ENCODE peak calls at places on chromosomes 4 and X, in nine cellular contexts. One of them, this sample, is unnamed.

GRCh38 chr4:40214661-40215418 is 18.0 kb downstream of the RHOH start:
- DNase-seq in H9: no peak
- DNase-seq in Calu3: no peak
- DNase-seq in mesothelial cell of epicardium: no peak
- DNase-seq in suprapubic skin: no peak
- DNase-seq in fibroblast of mammary gland: no peak
- DNase-seq in esophagus squamous epithelium: no peak
- DNase-seq in psoas muscle: no peak
- DNase-seq in endothelial cell: no peak
- DNase-seq in this sample: no peak

GRCh38 chr4:69991016-69991415 is 4.8 kb upstream of the STATH start:
- DNase-seq in Calu3: no peak
- DNase-seq in esophagus squamous epithelium: no peak
- DNase-seq in suprapubic skin: no peak
- DNase-seq in fibroblast of mammary gland: no peak
- DNase-seq in psoas muscle: no peak
- DNase-seq in endothelial cell: no peak
- DNase-seq in mesothelial cell of epicardium: no peak
- DNase-seq in H9: no peak
- DNase-seq in this sample: no peak

GRCh38 chrX:71543316-71543715 is 10.4 kb downstream of the OGT start:
- DNase-seq in mesothelial cell of epicardium: no peak
- DNase-seq in psoas muscle: no peak
- DNase-seq in Calu3: no peak
- DNase-seq in endothelial cell: no peak
- DNase-seq in H9: no peak
- DNase-seq in fibroblast of mammary gland: peak
- DNase-seq in esophagus squamous epithelium: no peak
- DNase-seq in suprapubic skin: no peak
- DNase-seq in this sample: no peak

GRCh38 chr4:111066887-111067286 is 444.0 kb upstream of the PITX2 start:
- DNase-seq in Calu3: no peak
- DNase-seq in psoas muscle: no peak
- DNase-seq in suprapubic skin: no peak
- DNase-seq in endothelial cell: no peak
- DNase-seq in esophagus squamous epithelium: no peak
- DNase-seq in H9: no peak
- DNase-seq in fibroblast of mammary gland: peak
- DNase-seq in mesothelial cell of epicardium: no peak
- DNase-seq in this sample: no peak

GRCh38 chrX:36019164-36019563 is 99.6 kb downstream of the CFAP47 start:
- DNase-seq in suprapubic skin: no peak
- DNase-seq in Calu3: no peak
- DNase-seq in mesothelial cell of epicardium: no peak
- DNase-seq in H9: no peak
- DNase-seq in esophagus squamous epithelium: no peak
- DNase-seq in psoas muscle: no peak
- DNase-seq in fibroblast of mammary gland: no peak
- DNase-seq in endothelial cell: no peak
- DNase-seq in this sample: no peak

GRCh38 chrX:103817502-103817901 is 14.6 kb downstream of the RAB9B start:
- DNase-seq in suprapubic skin: no peak
- DNase-seq in fibroblast of mammary gland: peak
- DNase-seq in Calu3: peak
- DNase-seq in esophagus squamous epithelium: no peak
- DNase-seq in mesothelial cell of epicardium: no peak
- DNase-seq in H9: no peak
- DNase-seq in endothelial cell: peak
- DNase-seq in psoas muscle: no peak
- DNase-seq in this sample: no peak

GRCh38 chr4:123250843-123251242 is 145.8 kb upstream of the SPRY1 start:
- DNase-seq in fibroblast of mammary gland: peak
- DNase-seq in Calu3: no peak
- DNase-seq in H9: no peak
- DNase-seq in psoas muscle: no peak
- DNase-seq in mesothelial cell of epicardium: no peak
- DNase-seq in esophagus squamous epithelium: no peak
- DNase-seq in suprapubic skin: no peak
- DNase-seq in endothelial cell: no peak
- DNase-seq in this sample: no peak

GRCh38 chr4:163548481-163549243 is 54.2 kb downstream of the TMA16 start:
- DNase-seq in endothelial cell: peak
- DNase-seq in H9: no peak
- DNase-seq in suprapubic skin: no peak
- DNase-seq in mesothelial cell of epicardium: no peak
- DNase-seq in Calu3: peak
- DNase-seq in psoas muscle: peak
- DNase-seq in fibroblast of mammary gland: peak
- DNase-seq in esophagus squamous epithelium: no peak
- DNase-seq in this sample: no peak

GRCh38 chr4:186168750-186169149 is 22.6 kb upstream of the CYP4V2 start:
- DNase-seq in H9: no peak
- DNase-seq in esophagus squamous epithelium: no peak
- DNase-seq in Calu3: no peak
- DNase-seq in fibroblast of mammary gland: no peak
- DNase-seq in endothelial cell: no peak
- DNase-seq in suprapubic skin: no peak
- DNase-seq in psoas muscle: no peak
- DNase-seq in mesothelial cell of epicardium: no peak
- DNase-seq in this sample: no peak

GRCh38 chr4:108931926-108932325 is 169.1 kb upstream of the ETNPPL start:
- DNase-seq in endothelial cell: no peak
- DNase-seq in psoas muscle: no peak
- DNase-seq in Calu3: no peak
- DNase-seq in H9: no peak
- DNase-seq in esophagus squamous epithelium: no peak
- DNase-seq in fibroblast of mammary gland: no peak
- DNase-seq in suprapubic skin: no peak
- DNase-seq in mesothelial cell of epicardium: no peak
- DNase-seq in this sample: no peak

GRCh38 chr4:2753444-2753843 is 2.7 kb downstream of the TNIP2 start:
- DNase-seq in endothelial cell: no peak
- DNase-seq in suprapubic skin: no peak
- DNase-seq in Calu3: no peak
- DNase-seq in esophagus squamous epithelium: no peak
- DNase-seq in H9: no peak
- DNase-seq in mesothelial cell of epicardium: no peak
- DNase-seq in psoas muscle: peak
- DNase-seq in fibroblast of mammary gland: no peak
- DNase-seq in this sample: no peak

GRCh38 chrX:107628662-107629532 is 587 bp downstream of the PRPS1 start:
- DNase-seq in endothelial cell: peak
- DNase-seq in mesothelial cell of epicardium: no peak
- DNase-seq in suprapubic skin: peak
- DNase-seq in H9: peak
- DNase-seq in esophagus squamous epithelium: no peak
- DNase-seq in Calu3: peak
- DNase-seq in fibroblast of mammary gland: peak
- DNase-seq in psoas muscle: peak
- DNase-seq in this sample: no peak

GRCh38 chr4:20251796-20252655 is at the start of gene SLIT2:
- DNase-seq in Calu3: peak
- DNase-seq in suprapubic skin: peak
- DNase-seq in psoas muscle: peak
- DNase-seq in esophagus squamous epithelium: no peak
- DNase-seq in endothelial cell: peak
- DNase-seq in fibroblast of mammary gland: peak
- DNase-seq in H9: peak
- DNase-seq in mesothelial cell of epicardium: peak
- DNase-seq in this sample: peak

GRCh38 chrX:38379088-38379487 is 26.7 kb downstream of the OTC start:
- DNase-seq in suprapubic skin: no peak
- DNase-seq in H9: no peak
- DNase-seq in psoas muscle: no peak
- DNase-seq in esophagus squamous epithelium: no peak
- DNase-seq in endothelial cell: no peak
- DNase-seq in Calu3: no peak
- DNase-seq in fibroblast of mammary gland: no peak
- DNase-seq in mesothelial cell of epicardium: no peak
- DNase-seq in this sample: no peak

GRCh38 chr4:117400039-117400835 is 314.9 kb upstream of the TRAM1L1 start:
- DNase-seq in Calu3: no peak
- DNase-seq in suprapubic skin: no peak
- DNase-seq in esophagus squamous epithelium: no peak
- DNase-seq in H9: no peak
- DNase-seq in fibroblast of mammary gland: peak
- DNase-seq in mesothelial cell of epicardium: no peak
- DNase-seq in psoas muscle: no peak
- DNase-seq in endothelial cell: no peak
- DNase-seq in this sample: no peak

GRCh38 chr4:96677499-96677898 is 837.6 kb downstream of the PDHA2 start:
- DNase-seq in fibroblast of mammary gland: no peak
- DNase-seq in Calu3: no peak
- DNase-seq in esophagus squamous epithelium: no peak
- DNase-seq in endothelial cell: no peak
- DNase-seq in mesothelial cell of epicardium: no peak
- DNase-seq in H9: no peak
- DNase-seq in suprapubic skin: no peak
- DNase-seq in psoas muscle: no peak
- DNase-seq in this sample: no peak

GRCh38 chr4:100511906-100512305 is 5.9 kb downstream of the EMCN start:
- DNase-seq in fibroblast of mammary gland: no peak
- DNase-seq in suprapubic skin: no peak
- DNase-seq in mesothelial cell of epicardium: no peak
- DNase-seq in psoas muscle: no peak
- DNase-seq in esophagus squamous epithelium: no peak
- DNase-seq in endothelial cell: peak
- DNase-seq in Calu3: no peak
- DNase-seq in H9: no peak
- DNase-seq in this sample: no peak

GRCh38 chr4:87375719-87376291 is 15.2 kb downstream of the HSD17B11 start:
- DNase-seq in esophagus squamous epithelium: no peak
- DNase-seq in fibroblast of mammary gland: peak
- DNase-seq in mesothelial cell of epicardium: no peak
- DNase-seq in suprapubic skin: no peak
- DNase-seq in psoas muscle: no peak
- DNase-seq in H9: no peak
- DNase-seq in endothelial cell: no peak
- DNase-seq in Calu3: no peak
- DNase-seq in this sample: no peak

GRCh38 chr4:98573791-98574190 is 84.6 kb downstream of the TSPAN5 start:
- DNase-seq in esophagus squamous epithelium: no peak
- DNase-seq in suprapubic skin: no peak
- DNase-seq in H9: no peak
- DNase-seq in fibroblast of mammary gland: no peak
- DNase-seq in endothelial cell: no peak
- DNase-seq in psoas muscle: no peak
- DNase-seq in mesothelial cell of epicardium: no peak
- DNase-seq in Calu3: peak
- DNase-seq in this sample: no peak

GRCh38 chr4:3215733-3216132 is 33.2 kb upstream of the MSANTD1 start:
- DNase-seq in endothelial cell: no peak
- DNase-seq in Calu3: no peak
- DNase-seq in psoas muscle: peak
- DNase-seq in mesothelial cell of epicardium: no peak
- DNase-seq in suprapubic skin: peak
- DNase-seq in fibroblast of mammary gland: no peak
- DNase-seq in esophagus squamous epithelium: no peak
- DNase-seq in H9: no peak
- DNase-seq in this sample: no peak

DNA sequence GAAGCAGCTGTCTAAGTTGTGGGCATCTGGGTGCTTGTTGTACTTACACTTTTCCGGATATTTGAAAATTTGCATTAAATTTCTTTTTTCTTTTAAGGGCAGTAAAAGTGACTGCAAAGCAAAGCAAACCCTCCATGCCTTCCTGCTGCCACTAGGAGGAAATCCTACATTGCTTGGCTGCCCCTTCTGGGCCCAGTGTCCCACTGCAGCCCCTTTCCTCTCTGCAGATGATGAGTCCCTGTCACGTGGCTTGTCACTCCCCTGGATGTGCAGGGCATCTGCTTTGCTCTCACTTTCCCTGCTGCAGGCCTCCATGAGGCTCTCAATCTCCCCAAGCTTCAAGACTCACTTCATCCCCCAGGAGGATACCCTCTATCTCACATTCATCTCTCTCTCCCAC is 12.7 kb downstream of the TSR2 start:
- DNase-seq in H9: peak
- DNase-seq in fibroblast of mammary gland: peak
- DNase-seq in endothelial cell: peak
- DNase-seq in suprapubic skin: no peak
- DNase-seq in esophagus squamous epithelium: no peak
- DNase-seq in Calu3: no peak
- DNase-seq in psoas muscle: no peak
- DNase-seq in mesothelial cell of epicardium: no peak
- DNase-seq in this sample: no peak
- TF ChIP-seq CTCF in H9: peak
- TF ChIP-seq CTCF in fibroblast of mammary gland: peak
- TF ChIP-seq CTCF in endothelial cell: peak
- TF ChIP-seq CTCF in suprapubic skin: no peak
- TF ChIP-seq CTCF in esophagus squamous epithelium: no peak
- TF ChIP-seq CTCF in Calu3: peak
- TF ChIP-seq CTCF in psoas muscle: no peak
- TF ChIP-seq CTCF in mesothelial cell of epicardium: no peak
- TF ChIP-seq CTCF in this sample: peak

GRCh38 chrX:34300871-34301270 is 168.8 kb upstream of the FAM47A start:
- DNase-seq in esophagus squamous epithelium: no peak
- DNase-seq in endothelial cell: peak
- DNase-seq in H9: peak
- DNase-seq in suprapubic skin: no peak
- DNase-seq in mesothelial cell of epicardium: no peak
- DNase-seq in fibroblast of mammary gland: peak
- DNase-seq in psoas muscle: no peak
- DNase-seq in Calu3: peak
- DNase-seq in this sample: no peak
- TF ChIP-seq CTCF in esophagus squamous epithelium: peak
- TF ChIP-seq CTCF in endothelial cell: peak
- TF ChIP-seq CTCF in H9: peak
- TF ChIP-seq CTCF in suprapubic skin: peak
- TF ChIP-seq CTCF in mesothelial cell of epicardium: peak
- TF ChIP-seq CTCF in fibroblast of mammary gland: peak
- TF ChIP-seq CTCF in psoas muscle: peak
- TF ChIP-seq CTCF in Calu3: peak
- TF ChIP-seq CTCF in this sample: peak

GRCh38 chr4:72951147-72951546 is 118.4 kb downstream of the COX18 start:
- DNase-seq in fibroblast of mammary gland: no peak
- DNase-seq in H9: no peak
- DNase-seq in mesothelial cell of epicardium: no peak
- DNase-seq in psoas muscle: no peak
- DNase-seq in endothelial cell: no peak
- DNase-seq in suprapubic skin: no peak
- DNase-seq in Calu3: no peak
- DNase-seq in esophagus squamous epithelium: no peak
- DNase-seq in this sample: no peak
- TF ChIP-seq CTCF in fibroblast of mammary gland: peak
- TF ChIP-seq CTCF in H9: peak
- TF ChIP-seq CTCF in mesothelial cell of epicardium: peak
- TF ChIP-seq CTCF in psoas muscle: no peak
- TF ChIP-seq CTCF in endothelial cell: peak
- TF ChIP-seq CTCF in suprapubic skin: no peak
- TF ChIP-seq CTCF in Calu3: no peak
- TF ChIP-seq CTCF in esophagus squamous epithelium: no peak
- TF ChIP-seq CTCF in this sample: peak

DNA sequence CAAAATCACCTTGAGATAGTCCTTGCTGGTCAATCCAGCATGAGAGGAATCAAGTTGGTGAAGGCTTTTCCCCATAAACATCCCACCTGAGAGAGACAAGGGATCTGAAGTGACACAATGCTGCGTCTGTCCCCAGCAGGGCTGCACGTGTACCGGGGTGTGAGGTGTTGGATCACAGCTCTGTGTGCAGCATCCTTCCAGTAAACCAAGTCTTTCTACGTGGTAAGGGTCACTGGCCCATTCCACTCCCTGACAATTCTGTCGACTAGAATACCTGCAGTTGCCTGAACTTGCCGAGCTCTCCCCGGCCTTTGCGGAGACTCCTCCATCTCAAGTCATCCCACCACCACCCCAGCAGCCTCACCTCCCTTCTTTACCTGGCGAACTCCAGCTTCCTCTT is 14.8 kb downstream of the HELT start:
- DNase-seq in psoas muscle: no peak
- DNase-seq in H9: no peak
- DNase-seq in mesothelial cell of epicardium: no peak
- DNase-seq in suprapubic skin: no peak
- DNase-seq in Calu3: no peak
- DNase-seq in fibroblast of mammary gland: no peak
- DNase-seq in esophagus squamous epithelium: no peak
- DNase-seq in endothelial cell: no peak
- DNase-seq in this sample: no peak
- TF ChIP-seq CTCF in psoas muscle: no peak
- TF ChIP-seq CTCF in H9: no peak
- TF ChIP-seq CTCF in mesothelial cell of epicardium: no peak
- TF ChIP-seq CTCF in suprapubic skin: no peak
- TF ChIP-seq CTCF in Calu3: no peak
- TF ChIP-seq CTCF in fibroblast of mammary gland: no peak
- TF ChIP-seq CTCF in esophagus squamous epithelium: no peak
- TF ChIP-seq CTCF in endothelial cell: no peak
- TF ChIP-seq CTCF in this sample: no peak

This sample was measured in type B pancreatic cell.